ENCODE peak calls at places on chromosomes 16 and 17, in eight cellular contexts. U is activated B cell treated with CpG ODN at 0.5 μM for 24 hours, Z is H9, X is thoracic aorta, Y is astrocyte, C is heart right ventricle, G is GM23338, A is neural crest cell. D is an unnamed sample.

GRCh38 chr16:4944333-4945281 is 7.7 kb upstream of the PPL start:
- DNase-seq in U (no peak), Z (peak; percentile 90), X (peak; percentile 89), Y (peak; percentile 94), C (peak; percentile 80), G (peak; percentile 66), A (no peak), D (peak; percentile 72)

GRCh38 chr17:61474235-61474927 is 22.2 kb downstream of the TBX4 start:
- DNase-seq in U (no peak), Z (peak; percentile 18), X (no peak), Y (peak; percentile 22), C (no peak), G (no peak), A (no peak), D (peak; percentile 15)

GRCh38 chr17:79902146-79902791 is 63.0 kb upstream of the CBX4 start:
- DNase-seq in U (no peak), Z (no peak), X (no peak), Y (no peak), C (no peak), G (peak; percentile 56), A (no peak), D (peak; percentile 5)

GRCh38 chr16:4303973-4304372 is 11.9 kb upstream of the GLIS2 start:
- DNase-seq in U (no peak), Z (peak; percentile 41), X (no peak), Y (no peak), C (no peak), G (peak; percentile 49), A (no peak), D (no peak)

GRCh38 chr17:48368352-48368751 is 61.7 kb downstream of the SKAP1 start:
- DNase-seq in U (no peak), Z (no peak), X (no peak), Y (no peak), C (no peak), G (no peak), A (no peak), D (no peak)

GRCh38 chr17:3792481-3792880 is 8.5 kb downstream of the ITGAE start:
- DNase-seq in U (no peak), Z (no peak), X (no peak), Y (no peak), C (no peak), G (no peak), A (no peak), D (no peak)

GRCh38 chr17:17774009-17774881 is 62.5 kb downstream of the SREBF1 start:
- DNase-seq in U (no peak), Z (no peak), X (no peak), Y (no peak), C (no peak), G (peak; percentile 55), A (no peak), D (no peak)

GRCh38 chr17:40399185-40399584 is 18.5 kb downstream of the TOP2A start:
- DNase-seq in U (no peak), Z (no peak), X (no peak), Y (peak; percentile 40), C (no peak), G (peak; percentile 73), A (no peak), D (no peak)

GRCh38 chr17:38786372-38786771 is 13.0 kb downstream of the PIP4K2B start:
- DNase-seq in U (no peak), Z (no peak), X (no peak), Y (no peak), C (no peak), G (no peak), A (no peak), D (no peak)

GRCh38 chr16:535446-536405 is 8.2 kb downstream of the CAPN15 start:
- DNase-seq in U (no peak), Z (no peak), X (no peak), Y (peak; percentile 65), C (no peak), G (no peak), A (no peak), D (no peak)

GRCh38 chr16:89793955-89794354 is 22.5 kb downstream of the FANCA start:
- DNase-seq in U (no peak), Z (no peak), X (no peak), Y (no peak), C (no peak), G (no peak), A (no peak), D (no peak)

GRCh38 chr16:54687043-54687655 is 243.5 kb upstream of the IRX5 start:
- DNase-seq in U (no peak), Z (no peak), X (no peak), Y (no peak), C (no peak), G (no peak), A (no peak), D (no peak)

GRCh38 chr17:13933597-13934276 is 135.6 kb upstream of the COX10 start:
- DNase-seq in U (no peak), Z (no peak), X (no peak), Y (no peak), C (no peak), G (no peak), A (no peak), D (no peak)

GRCh38 chr16:79698341-79698753 is 97.8 kb upstream of the MAF start:
- DNase-seq in U (no peak), Z (no peak), X (no peak), Y (peak; percentile 46), C (peak; percentile 69), G (no peak), A (no peak), D (no peak)

GRCh38 chr17:7992516-7992915 is 9.9 kb upstream of the GUCY2D start:
- DNase-seq in U (no peak), Z (no peak), X (no peak), Y (peak; percentile 78), C (no peak), G (peak; percentile 12), A (no peak), D (no peak)

GRCh38 chr17:7992924-7993323 is 9.5 kb upstream of the GUCY2D start:
- DNase-seq in U (no peak), Z (no peak), X (no peak), Y (no peak), C (no peak), G (peak; percentile 42), A (no peak), D (peak; percentile 71)

GRCh38 chr17:7993972-7994589 is 8.3 kb upstream of the GUCY2D start:
- DNase-seq in U (no peak), Z (no peak), X (no peak), Y (no peak), C (peak; percentile 46), G (no peak), A (no peak), D (no peak)

GRCh38 chr17:8001976-8002645 is at the start of gene GUCY2D:
- DNase-seq in U (no peak), Z (peak; percentile 31), X (no peak), Y (no peak), C (no peak), G (peak; percentile 15), A (no peak), D (no peak)

GRCh38 chr17:7997186-7997585 is 5.2 kb upstream of the GUCY2D start:
- DNase-seq in U (no peak), Z (peak; percentile 82), X (no peak), Y (no peak), C (peak; percentile 62), G (peak; percentile 90), A (no peak), D (no peak)
- TF ChIP-seq CTCF in U (no peak), Z (peak; percentile 67), X (no peak), Y (peak; percentile 41), C (peak; percentile 36), G (peak; percentile 76), A (peak; percentile 50), D (peak; percentile 22)

GRCh38 chr16:49855822-49856740 is at the start of gene ZNF423:
- DNase-seq in U (no peak), Z (no peak), X (no peak), Y (no peak), C (no peak), G (peak; percentile 58), A (peak; percentile 43), D (no peak)

GRCh38 chr16:49855280-49855821 is 561 bp downstream of the ZNF423 start:
- DNase-seq in U (peak; percentile 47), Z (peak; percentile 86), X (no peak), Y (peak; percentile 62), C (peak; percentile 90), G (peak; percentile 87), A (peak; percentile 76), D (no peak)

GRCh38 chr16:49858200-49859129 is 2.6 kb upstream of the ZNF423 start:
- DNase-seq in U (peak; percentile 32), Z (peak; percentile 67), X (peak; percentile 61), Y (peak; percentile 37), C (peak; percentile 66), G (peak; percentile 78), A (peak; percentile 48), D (no peak)

GRCh38 chr16:49857423-49858181 is 1.7 kb upstream of the ZNF423 start:
- DNase-seq in U (peak; percentile 33), Z (peak; percentile 88), X (no peak), Y (peak; percentile 26), C (peak; percentile 60), G (peak; percentile 91), A (peak; percentile 50), D (no peak)

DNA sequence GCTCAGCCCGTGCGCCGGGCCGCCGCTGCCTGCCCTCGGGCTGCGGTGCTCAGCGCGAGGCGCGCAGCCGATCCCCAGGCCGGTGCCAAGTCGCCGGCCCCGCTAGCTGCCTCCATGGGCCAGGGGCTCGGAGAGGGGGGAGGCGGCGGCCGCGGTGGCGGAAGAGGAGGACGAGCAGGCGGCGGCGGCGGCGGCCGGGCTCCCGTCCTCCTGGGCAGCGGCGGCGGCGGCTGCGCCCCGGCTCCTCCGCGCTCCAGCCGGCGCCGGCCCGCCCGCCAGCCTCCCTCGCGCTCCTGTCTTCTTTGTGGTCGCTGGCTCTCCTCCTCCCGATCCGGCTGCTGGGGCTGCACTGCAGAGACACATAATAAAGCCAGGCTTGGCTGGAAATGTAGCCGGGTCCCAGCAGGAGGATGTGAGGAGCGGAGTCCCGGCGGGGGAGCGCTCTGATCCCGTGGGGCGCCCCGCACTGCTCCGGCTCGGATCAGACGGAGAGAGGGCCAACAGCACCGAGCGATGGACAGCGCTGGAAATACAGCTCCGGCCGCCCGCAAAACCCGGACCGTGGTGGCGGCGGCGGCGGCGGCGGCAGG is 924 bp upstream of the ZNF423 start:
- DNase-seq in U (peak; percentile 21), Z (peak; percentile 76), X (no peak), Y (peak; percentile 79), C (peak; percentile 87), G (peak; percentile 89), A (peak; percentile 69), D (no peak)
- TF ChIP-seq CTCF in U (no peak), Z (no peak), X (no peak), Y (no peak), C (no peak), G (no peak), A (no peak), D (no peak)

GRCh38 chr17:63435681-63436522 is 10.2 kb downstream of the CYB561 start:
- DNase-seq in U (no peak), Z (peak; percentile 89), X (no peak), Y (no peak), C (no peak), G (peak; percentile 84), A (no peak), D (no peak)
- TF ChIP-seq CTCF in U (no peak), Z (peak; percentile 50), X (no peak), Y (no peak), C (no peak), G (peak; percentile 47), A (no peak), D (no peak)

DNA sequence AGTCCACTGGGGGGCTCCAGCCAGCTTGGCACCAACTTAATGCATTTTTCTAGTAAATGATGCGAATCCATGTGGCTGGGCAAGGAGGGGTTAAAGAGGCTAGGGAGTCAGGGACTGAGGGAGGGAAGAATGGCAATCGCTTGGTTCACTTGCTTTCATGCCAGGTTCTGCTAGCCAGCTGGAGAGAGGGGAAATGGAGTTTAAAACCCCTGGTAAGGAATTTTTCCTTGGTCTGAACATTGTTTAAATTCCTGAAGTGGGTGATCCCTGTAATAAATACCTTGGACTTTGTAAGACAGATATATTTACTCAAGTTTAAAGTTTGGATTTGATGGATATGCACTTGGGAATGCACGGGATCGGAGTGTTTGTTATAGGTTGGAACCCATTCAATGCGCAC is 22.8 kb downstream of the ANKFN1 start:
- DNase-seq in U (no peak), Z (no peak), X (no peak), Y (peak; percentile 68), C (no peak), G (peak; percentile 22), A (no peak), D (no peak)
- TF ChIP-seq CTCF in U (no peak), Z (no peak), X (no peak), Y (no peak), C (no peak), G (no peak), A (no peak), D (no peak)

D was measured in CD14-positive monocyte.